ENCODE peak calls at places on chromosomes 13 and 19, in eight cellular contexts. One of them, this sample, is unnamed.

GRCh38 chr19:1601613-1602064 is 3.6 kb downstream of the UQCR11 start:
- DNase-seq in cardiac fibroblast: no peak
- DNase-seq in NCI-H146: no peak
- DNase-seq in activated CD4-positive, alpha-beta memory T cell treated with anti-CD3 and anti-CD28 coated beads, Interleukin-2, amount 10 ng/mL, durations not matched to agents 7 days and 5 days: no peak
- DNase-seq in stimulated activated CD4-positive, alpha-beta T cell treated with anti-CD3 and anti-CD28 coated beads, TNF-alpha, amount 100 ng/mL, for 48 hours: no peak
- DNase-seq in psoas muscle: no peak
- DNase-seq in activated CD4-positive, alpha-beta T cell treated with anti-CD3 and anti-CD28 coated beads, Interleukin-2, amount 50 U/mL, for 4 hours: no peak
- DNase-seq in small intestine: no peak
- DNase-seq in this sample: no peak

GRCh38 chr13:46914341-46914740 is 17.5 kb upstream of the HTR2A start:
- DNase-seq in activated CD4-positive, alpha-beta T cell treated with anti-CD3 and anti-CD28 coated beads, Interleukin-2, amount 50 U/mL, for 4 hours: no peak
- DNase-seq in stimulated activated CD4-positive, alpha-beta T cell treated with anti-CD3 and anti-CD28 coated beads, TNF-alpha, amount 100 ng/mL, for 48 hours: no peak
- DNase-seq in psoas muscle: no peak
- DNase-seq in cardiac fibroblast: no peak
- DNase-seq in activated CD4-positive, alpha-beta memory T cell treated with anti-CD3 and anti-CD28 coated beads, Interleukin-2, amount 10 ng/mL, durations not matched to agents 7 days and 5 days: no peak
- DNase-seq in NCI-H146: no peak
- DNase-seq in small intestine: no peak
- DNase-seq in this sample: no peak

GRCh38 chr19:34793562-34793961 is 20.5 kb upstream of the ZNF599 start:
- DNase-seq in NCI-H146: no peak
- DNase-seq in cardiac fibroblast: no peak
- DNase-seq in activated CD4-positive, alpha-beta memory T cell treated with anti-CD3 and anti-CD28 coated beads, Interleukin-2, amount 10 ng/mL, durations not matched to agents 7 days and 5 days: no peak
- DNase-seq in small intestine: no peak
- DNase-seq in psoas muscle: no peak
- DNase-seq in activated CD4-positive, alpha-beta T cell treated with anti-CD3 and anti-CD28 coated beads, Interleukin-2, amount 50 U/mL, for 4 hours: no peak
- DNase-seq in stimulated activated CD4-positive, alpha-beta T cell treated with anti-CD3 and anti-CD28 coated beads, TNF-alpha, amount 100 ng/mL, for 48 hours: no peak
- DNase-seq in this sample: no peak

GRCh38 chr19:7772752-7773291 is 9.8 kb downstream of the CLEC4M start:
- DNase-seq in stimulated activated CD4-positive, alpha-beta T cell treated with anti-CD3 and anti-CD28 coated beads, TNF-alpha, amount 100 ng/mL, for 48 hours: peak
- DNase-seq in activated CD4-positive, alpha-beta memory T cell treated with anti-CD3 and anti-CD28 coated beads, Interleukin-2, amount 10 ng/mL, durations not matched to agents 7 days and 5 days: no peak
- DNase-seq in activated CD4-positive, alpha-beta T cell treated with anti-CD3 and anti-CD28 coated beads, Interleukin-2, amount 50 U/mL, for 4 hours: no peak
- DNase-seq in cardiac fibroblast: peak
- DNase-seq in small intestine: peak
- DNase-seq in NCI-H146: no peak
- DNase-seq in psoas muscle: no peak
- DNase-seq in this sample: no peak

GRCh38 chr19:5170329-5170745 is 170.3 kb downstream of the PTPRS start:
- DNase-seq in stimulated activated CD4-positive, alpha-beta T cell treated with anti-CD3 and anti-CD28 coated beads, TNF-alpha, amount 100 ng/mL, for 48 hours: peak
- DNase-seq in small intestine: peak
- DNase-seq in activated CD4-positive, alpha-beta memory T cell treated with anti-CD3 and anti-CD28 coated beads, Interleukin-2, amount 10 ng/mL, durations not matched to agents 7 days and 5 days: peak
- DNase-seq in cardiac fibroblast: no peak
- DNase-seq in activated CD4-positive, alpha-beta T cell treated with anti-CD3 and anti-CD28 coated beads, Interleukin-2, amount 50 U/mL, for 4 hours: peak
- DNase-seq in psoas muscle: no peak
- DNase-seq in NCI-H146: no peak
- DNase-seq in this sample: peak

GRCh38 chr19:48926909-48927308 is 6.6 kb upstream of the DHDH start:
- DNase-seq in NCI-H146: no peak
- DNase-seq in small intestine: peak
- DNase-seq in stimulated activated CD4-positive, alpha-beta T cell treated with anti-CD3 and anti-CD28 coated beads, TNF-alpha, amount 100 ng/mL, for 48 hours: no peak
- DNase-seq in cardiac fibroblast: peak
- DNase-seq in activated CD4-positive, alpha-beta memory T cell treated with anti-CD3 and anti-CD28 coated beads, Interleukin-2, amount 10 ng/mL, durations not matched to agents 7 days and 5 days: no peak
- DNase-seq in activated CD4-positive, alpha-beta T cell treated with anti-CD3 and anti-CD28 coated beads, Interleukin-2, amount 50 U/mL, for 4 hours: no peak
- DNase-seq in psoas muscle: no peak
- DNase-seq in this sample: peak

GRCh38 chr19:18503971-18504885 is 17.6 kb downstream of the ELL start:
- DNase-seq in psoas muscle: no peak
- DNase-seq in cardiac fibroblast: no peak
- DNase-seq in stimulated activated CD4-positive, alpha-beta T cell treated with anti-CD3 and anti-CD28 coated beads, TNF-alpha, amount 100 ng/mL, for 48 hours: no peak
- DNase-seq in activated CD4-positive, alpha-beta T cell treated with anti-CD3 and anti-CD28 coated beads, Interleukin-2, amount 50 U/mL, for 4 hours: no peak
- DNase-seq in NCI-H146: no peak
- DNase-seq in small intestine: peak
- DNase-seq in activated CD4-positive, alpha-beta memory T cell treated with anti-CD3 and anti-CD28 coated beads, Interleukin-2, amount 10 ng/mL, durations not matched to agents 7 days and 5 days: no peak
- DNase-seq in this sample: peak

GRCh38 chr19:30431591-30431990 is 59.4 kb downstream of the ZNF536 start:
- DNase-seq in cardiac fibroblast: no peak
- DNase-seq in activated CD4-positive, alpha-beta T cell treated with anti-CD3 and anti-CD28 coated beads, Interleukin-2, amount 50 U/mL, for 4 hours: no peak
- DNase-seq in psoas muscle: no peak
- DNase-seq in activated CD4-positive, alpha-beta memory T cell treated with anti-CD3 and anti-CD28 coated beads, Interleukin-2, amount 10 ng/mL, durations not matched to agents 7 days and 5 days: no peak
- DNase-seq in NCI-H146: no peak
- DNase-seq in small intestine: no peak
- DNase-seq in stimulated activated CD4-positive, alpha-beta T cell treated with anti-CD3 and anti-CD28 coated beads, TNF-alpha, amount 100 ng/mL, for 48 hours: no peak
- DNase-seq in this sample: no peak

GRCh38 chr19:45637890-45638667 is 1.1 kb downstream of the EML2 start:
- DNase-seq in stimulated activated CD4-positive, alpha-beta T cell treated with anti-CD3 and anti-CD28 coated beads, TNF-alpha, amount 100 ng/mL, for 48 hours: no peak
- DNase-seq in activated CD4-positive, alpha-beta T cell treated with anti-CD3 and anti-CD28 coated beads, Interleukin-2, amount 50 U/mL, for 4 hours: no peak
- DNase-seq in NCI-H146: no peak
- DNase-seq in cardiac fibroblast: peak
- DNase-seq in small intestine: no peak
- DNase-seq in psoas muscle: no peak
- DNase-seq in activated CD4-positive, alpha-beta memory T cell treated with anti-CD3 and anti-CD28 coated beads, Interleukin-2, amount 10 ng/mL, durations not matched to agents 7 days and 5 days: no peak
- DNase-seq in this sample: peak

GRCh38 chr19:47142779-47143178 is 12.1 kb downstream of the SAE1 start:
- DNase-seq in NCI-H146: no peak
- DNase-seq in activated CD4-positive, alpha-beta memory T cell treated with anti-CD3 and anti-CD28 coated beads, Interleukin-2, amount 10 ng/mL, durations not matched to agents 7 days and 5 days: no peak
- DNase-seq in small intestine: no peak
- DNase-seq in activated CD4-positive, alpha-beta T cell treated with anti-CD3 and anti-CD28 coated beads, Interleukin-2, amount 50 U/mL, for 4 hours: no peak
- DNase-seq in psoas muscle: no peak
- DNase-seq in stimulated activated CD4-positive, alpha-beta T cell treated with anti-CD3 and anti-CD28 coated beads, TNF-alpha, amount 100 ng/mL, for 48 hours: no peak
- DNase-seq in cardiac fibroblast: no peak
- DNase-seq in this sample: no peak

GRCh38 chr19:41367848-41368301 is 3.9 kb upstream of the B9D2 start:
- DNase-seq in stimulated activated CD4-positive, alpha-beta T cell treated with anti-CD3 and anti-CD28 coated beads, TNF-alpha, amount 100 ng/mL, for 48 hours: no peak
- DNase-seq in NCI-H146: no peak
- DNase-seq in activated CD4-positive, alpha-beta memory T cell treated with anti-CD3 and anti-CD28 coated beads, Interleukin-2, amount 10 ng/mL, durations not matched to agents 7 days and 5 days: no peak
- DNase-seq in small intestine: peak
- DNase-seq in psoas muscle: no peak
- DNase-seq in cardiac fibroblast: peak
- DNase-seq in activated CD4-positive, alpha-beta T cell treated with anti-CD3 and anti-CD28 coated beads, Interleukin-2, amount 50 U/mL, for 4 hours: no peak
- DNase-seq in this sample: no peak

GRCh38 chr19:8101311-8101710 is 48.1 kb downstream of the FBN3 start:
- DNase-seq in stimulated activated CD4-positive, alpha-beta T cell treated with anti-CD3 and anti-CD28 coated beads, TNF-alpha, amount 100 ng/mL, for 48 hours: no peak
- DNase-seq in activated CD4-positive, alpha-beta memory T cell treated with anti-CD3 and anti-CD28 coated beads, Interleukin-2, amount 10 ng/mL, durations not matched to agents 7 days and 5 days: no peak
- DNase-seq in cardiac fibroblast: no peak
- DNase-seq in NCI-H146: no peak
- DNase-seq in psoas muscle: no peak
- DNase-seq in small intestine: no peak
- DNase-seq in activated CD4-positive, alpha-beta T cell treated with anti-CD3 and anti-CD28 coated beads, Interleukin-2, amount 50 U/mL, for 4 hours: no peak
- DNase-seq in this sample: no peak

GRCh38 chr13:28753208-28753892 is 34.6 kb upstream of the SLC46A3 start:
- DNase-seq in cardiac fibroblast: peak
- DNase-seq in small intestine: peak
- DNase-seq in psoas muscle: no peak
- DNase-seq in activated CD4-positive, alpha-beta T cell treated with anti-CD3 and anti-CD28 coated beads, Interleukin-2, amount 50 U/mL, for 4 hours: no peak
- DNase-seq in NCI-H146: no peak
- DNase-seq in stimulated activated CD4-positive, alpha-beta T cell treated with anti-CD3 and anti-CD28 coated beads, TNF-alpha, amount 100 ng/mL, for 48 hours: no peak
- DNase-seq in activated CD4-positive, alpha-beta memory T cell treated with anti-CD3 and anti-CD28 coated beads, Interleukin-2, amount 10 ng/mL, durations not matched to agents 7 days and 5 days: no peak
- DNase-seq in this sample: peak

GRCh38 chr19:16160943-16161560 is 12.3 kb downstream of the CIB3 start:
- DNase-seq in NCI-H146: no peak
- DNase-seq in stimulated activated CD4-positive, alpha-beta T cell treated with anti-CD3 and anti-CD28 coated beads, TNF-alpha, amount 100 ng/mL, for 48 hours: no peak
- DNase-seq in activated CD4-positive, alpha-beta memory T cell treated with anti-CD3 and anti-CD28 coated beads, Interleukin-2, amount 10 ng/mL, durations not matched to agents 7 days and 5 days: peak
- DNase-seq in cardiac fibroblast: peak
- DNase-seq in small intestine: peak
- DNase-seq in activated CD4-positive, alpha-beta T cell treated with anti-CD3 and anti-CD28 coated beads, Interleukin-2, amount 50 U/mL, for 4 hours: no peak
- DNase-seq in psoas muscle: no peak
- DNase-seq in this sample: peak